ENCODE peak calls at places on chromosomes 3 and 15, in four cellular contexts. P, Q, O and R are unnamed samples. For H3K4me1, the result is how much of the 10 kb centered on the place peaks cover.

GRCh38 chr3:140386357-140387100 is 291.3 kb upstream of the TRIM42 start:
- DNase-seq in P (no peak), Q (no peak), O (peak), R (no peak)

GRCh38 chr3:14592390-14592789 is 52.2 kb upstream of the GRIP2 start:
- DNase-seq in P (no peak), Q (no peak), O (no peak), R (no peak)

GRCh38 chr15:79357566-79357965 is 46.7 kb downstream of the TMED3 start:
- DNase-seq in P (no peak), Q (no peak), O (no peak), R (no peak)

GRCh38 chr3:56862352-56863062 is 60.8 kb upstream of the ARHGEF3 start:
- DNase-seq in P (no peak), Q (no peak), O (no peak), R (no peak)

GRCh38 chr3:194300936-194301335 is 50.2 kb downstream of the CPN2 start:
- DNase-seq in P (no peak), Q (no peak), O (no peak), R (no peak)

GRCh38 chr3:17494117-17494809 is 248.2 kb downstream of the TBC1D5 start:
- DNase-seq in P (no peak), Q (no peak), O (no peak), R (no peak)

GRCh38 chr3:157107037-157107436 is 52.9 kb downstream of the CCNL1 start:
- DNase-seq in P (no peak), Q (no peak), O (no peak), R (no peak)

GRCh38 chr15:63195257-63196023 is 6.0 kb downstream of the RAB8B start:
- DNase-seq in P (no peak), Q (no peak), O (no peak), R (no peak)

GRCh38 chr3:8769088-8769822 is at the start of gene OXTR:
- DNase-seq in P (no peak), Q (peak), O (peak), R (peak)

GRCh38 chr3:52524752-52525661 is 8.7 kb downstream of the NT5DC2 start:
- DNase-seq in P (no peak), Q (peak), O (peak), R (no peak)

GRCh38 chr3:111336511-111336910 is 205.5 kb upstream of the CD96 start:
- DNase-seq in P (peak), Q (no peak), O (no peak), R (no peak)

GRCh38 chr3:38114052-38114874 is 22.7 kb downstream of the ACAA1 start:
- DNase-seq in P (no peak), Q (peak), O (no peak), R (no peak)

GRCh38 chr3:46538803-46539442 is 27.2 kb downstream of the LRRC2 start:
- DNase-seq in P (peak), Q (peak), O (peak), R (peak)

GRCh38 chr15:73232771-73233170 is 136.0 kb downstream of the HCN4 start:
- DNase-seq in P (no peak), Q (no peak), O (no peak), R (no peak)

GRCh38 chr3:16309558-16309957 is 44.5 kb downstream of the OXNAD1 start:
- DNase-seq in P (peak), Q (no peak), O (no peak), R (peak)

GRCh38 chr3:157116017-157116416 is 43.9 kb downstream of the CCNL1 start:
- DNase-seq in P (no peak), Q (no peak), O (no peak), R (no peak)

GRCh38 chr15:60237411-60237810 is 160.4 kb downstream of the ANXA2 start:
- DNase-seq in P (no peak), Q (no peak), O (no peak), R (no peak)

GRCh38 chr15:35306361-35306981 is 221.4 kb upstream of the NANOGP8 start:
- DNase-seq in P (no peak), Q (no peak), O (no peak), R (no peak)

GRCh38 chr15:22902578-22902977 is 64.1 kb downstream of the NIPA2 start:
- DNase-seq in P (no peak), Q (no peak), O (no peak), R (no peak)

DNA sequence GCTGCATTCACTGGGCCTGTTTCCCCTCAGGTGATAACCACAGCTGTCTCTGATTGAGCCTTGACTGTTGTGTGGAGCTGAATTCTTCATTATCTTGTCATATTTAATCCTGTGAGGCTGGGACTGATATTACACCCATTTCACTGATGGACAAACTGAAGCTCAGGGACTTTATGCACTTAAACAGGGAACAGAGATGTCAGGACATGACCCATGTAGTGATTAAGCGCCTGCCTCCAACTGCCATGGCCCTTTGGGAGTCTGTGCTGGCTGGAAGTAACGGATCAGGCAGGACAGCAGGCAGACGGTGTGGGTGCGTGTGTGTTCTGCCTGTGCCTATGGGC is 7.5 kb downstream of the GNAI2 start:
- DNase-seq in P (no peak), Q (no peak), O (no peak), R (no peak)
- H3K4me1 ChIP-seq in P (half or more), Q (under half), O (under half), R (under half)

GRCh38 chr15:40452296-40453090 is 11.7 kb downstream of the BAHD1 start:
- DNase-seq in P (no peak), Q (no peak), O (no peak), R (no peak)
- H3K4me1 ChIP-seq in P (under half), Q (under half), O (under half), R (under half)

GRCh38 chr3:127757979-127758378 is 64.3 kb downstream of the MGLL start:
- DNase-seq in P (no peak), Q (no peak), O (no peak), R (no peak)
- H3K4me1 ChIP-seq in P (under half), Q (under half), O (under half), R (under half)

DNA sequence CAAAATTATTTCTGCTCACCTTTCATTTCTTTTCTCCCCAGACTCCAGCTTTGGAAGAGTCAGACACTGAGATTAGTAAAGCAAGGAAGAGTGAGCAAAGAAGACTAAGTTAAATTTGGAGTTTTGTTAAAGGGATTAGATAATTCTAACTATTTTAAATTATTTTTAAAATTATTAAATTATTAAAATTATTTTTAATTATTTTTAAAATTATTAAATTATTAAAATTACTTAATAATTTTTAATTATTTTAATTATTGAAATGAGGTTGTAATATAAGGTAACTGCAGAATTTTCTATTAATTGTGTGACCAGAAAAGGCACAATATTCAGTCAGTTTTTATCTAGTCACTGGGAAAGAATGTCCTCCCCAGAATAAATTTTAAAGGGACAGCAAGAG is 185.0 kb upstream of the EOMES start:
- DNase-seq in P (no peak), Q (no peak), O (no peak), R (no peak)
- H3K4me1 ChIP-seq in P (under half), Q (under half), O (under half), R (under half)

DNA sequence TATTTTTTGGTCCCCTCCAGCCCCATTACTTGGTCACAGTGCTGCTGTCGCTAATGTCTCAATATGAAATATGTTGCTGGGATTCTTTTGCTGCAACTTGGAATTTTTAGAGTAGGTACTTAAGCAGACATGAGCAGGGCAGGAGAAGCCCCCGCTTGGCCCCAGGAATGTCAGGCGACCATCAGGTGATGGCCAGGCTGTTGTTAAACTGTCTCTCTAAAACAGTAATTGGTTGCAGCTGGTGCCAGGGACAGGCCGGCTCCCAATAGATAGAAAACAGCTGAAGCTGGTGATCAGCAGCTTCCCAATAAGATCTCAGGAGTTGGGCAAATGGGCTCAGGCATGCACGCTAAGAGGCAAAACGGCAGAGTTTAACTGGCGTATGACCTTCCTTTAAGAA is 329.9 kb upstream of the TBL1XR1 start:
- DNase-seq in P (no peak), Q (no peak), O (no peak), R (no peak)
- H3K4me1 ChIP-seq in P (under half), Q (under half), O (under half), R (under half)

GRCh38 chr3:49415931-49416601 is 3.8 kb downstream of the TCTA start:
- DNase-seq in P (peak), Q (no peak), O (no peak), R (peak)

GRCh38 chr3:49413338-49413734 is 1.1 kb downstream of the TCTA start:
- DNase-seq in P (no peak), Q (no peak), O (no peak), R (no peak)

GRCh38 chr3:49417516-49418120 is 4.7 kb downstream of the AMT start:
- DNase-seq in P (no peak), Q (no peak), O (no peak), R (no peak)

GRCh38 chr3:49414753-49415152 is 2.5 kb downstream of the TCTA start:
- DNase-seq in P (no peak), Q (no peak), O (no peak), R (peak)

DNA sequence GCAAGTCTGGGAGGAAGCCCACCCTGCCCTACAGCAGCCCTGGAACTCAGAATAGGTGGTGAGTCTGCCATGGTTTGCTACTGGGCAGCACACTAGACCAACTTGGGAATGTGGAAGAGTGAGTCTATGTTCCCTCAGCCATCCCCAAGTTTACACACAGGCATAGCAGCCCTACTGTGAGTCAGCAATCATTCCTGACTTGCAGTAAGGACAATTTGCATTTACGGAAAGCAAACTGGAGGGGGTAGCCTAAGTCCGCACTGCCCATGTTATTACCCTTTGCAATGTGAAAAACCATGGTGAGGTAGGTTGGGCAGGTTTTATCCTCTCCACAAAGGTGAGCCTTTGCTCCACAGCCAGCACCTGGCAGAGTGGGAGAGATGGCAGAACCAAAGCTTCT is 4.6 kb downstream of the TCTA start:
- DNase-seq in P (no peak), Q (no peak), O (no peak), R (no peak)
- H3K4me1 ChIP-seq in P (half or more), Q (under half), O (under half), R (under half)